ENCODE peak calls at places on chromosomes 12 and 14, in eight cellular contexts. One of them, this sample, is unnamed.

GRCh38 chr12:85016423-85016822 is 19.7 kb downstream of the TSPAN19 start:
- DNase-seq in posterior vena cava: no peak
- DNase-seq in stimulated activated naive CD8-positive, alpha-beta T cell treated with anti-CD3 and anti-CD28 coated beads, Interleukin-15, amount 100 ng/mL, for 72 hours: no peak
- DNase-seq in HFFc6: peak
- DNase-seq in nephron progenitor cell: no peak
- DNase-seq in heart left ventricle: no peak
- DNase-seq in RCC 7860: peak
- DNase-seq in globus pallidus: peak
- DNase-seq in this sample: no peak

GRCh38 chr12:26642361-26642760 is 190.6 kb downstream of the ITPR2 start:
- DNase-seq in posterior vena cava: no peak
- DNase-seq in stimulated activated naive CD8-positive, alpha-beta T cell treated with anti-CD3 and anti-CD28 coated beads, Interleukin-15, amount 100 ng/mL, for 72 hours: no peak
- DNase-seq in HFFc6: no peak
- DNase-seq in nephron progenitor cell: no peak
- DNase-seq in heart left ventricle: no peak
- DNase-seq in RCC 7860: peak
- DNase-seq in globus pallidus: no peak
- DNase-seq in this sample: no peak

GRCh38 chr12:20946732-20947131 is 136.2 kb downstream of the SLCO1B3 start:
- DNase-seq in posterior vena cava: no peak
- DNase-seq in stimulated activated naive CD8-positive, alpha-beta T cell treated with anti-CD3 and anti-CD28 coated beads, Interleukin-15, amount 100 ng/mL, for 72 hours: no peak
- DNase-seq in HFFc6: no peak
- DNase-seq in nephron progenitor cell: peak
- DNase-seq in heart left ventricle: no peak
- DNase-seq in RCC 7860: no peak
- DNase-seq in globus pallidus: no peak
- DNase-seq in this sample: no peak

GRCh38 chr12:101915856-101916255 is 38.5 kb downstream of the DRAM1 start:
- DNase-seq in posterior vena cava: no peak
- DNase-seq in stimulated activated naive CD8-positive, alpha-beta T cell treated with anti-CD3 and anti-CD28 coated beads, Interleukin-15, amount 100 ng/mL, for 72 hours: no peak
- DNase-seq in HFFc6: no peak
- DNase-seq in nephron progenitor cell: no peak
- DNase-seq in heart left ventricle: no peak
- DNase-seq in RCC 7860: peak
- DNase-seq in globus pallidus: no peak
- DNase-seq in this sample: no peak

GRCh38 chr14:49581961-49582210 is 4.3 kb downstream of the RPS29 start:
- DNase-seq in posterior vena cava: no peak
- DNase-seq in stimulated activated naive CD8-positive, alpha-beta T cell treated with anti-CD3 and anti-CD28 coated beads, Interleukin-15, amount 100 ng/mL, for 72 hours: no peak
- DNase-seq in HFFc6: no peak
- DNase-seq in nephron progenitor cell: no peak
- DNase-seq in heart left ventricle: no peak
- DNase-seq in RCC 7860: no peak
- DNase-seq in globus pallidus: no peak
- DNase-seq in this sample: no peak

GRCh38 chr14:70827366-70828151 is 18.2 kb upstream of the MAP3K9 start:
- DNase-seq in posterior vena cava: no peak
- DNase-seq in stimulated activated naive CD8-positive, alpha-beta T cell treated with anti-CD3 and anti-CD28 coated beads, Interleukin-15, amount 100 ng/mL, for 72 hours: no peak
- DNase-seq in HFFc6: peak
- DNase-seq in nephron progenitor cell: no peak
- DNase-seq in heart left ventricle: no peak
- DNase-seq in RCC 7860: no peak
- DNase-seq in globus pallidus: no peak
- DNase-seq in this sample: no peak

GRCh38 chr14:71319646-71320045 is 412.4 kb downstream of the PCNX1 start:
- DNase-seq in posterior vena cava: no peak
- DNase-seq in stimulated activated naive CD8-positive, alpha-beta T cell treated with anti-CD3 and anti-CD28 coated beads, Interleukin-15, amount 100 ng/mL, for 72 hours: no peak
- DNase-seq in HFFc6: peak
- DNase-seq in nephron progenitor cell: peak
- DNase-seq in heart left ventricle: no peak
- DNase-seq in RCC 7860: no peak
- DNase-seq in globus pallidus: no peak
- DNase-seq in this sample: no peak

GRCh38 chr12:19779393-19780056 is 340.2 kb downstream of the AEBP2 start:
- DNase-seq in posterior vena cava: peak
- DNase-seq in stimulated activated naive CD8-positive, alpha-beta T cell treated with anti-CD3 and anti-CD28 coated beads, Interleukin-15, amount 100 ng/mL, for 72 hours: no peak
- DNase-seq in HFFc6: no peak
- DNase-seq in nephron progenitor cell: peak
- DNase-seq in heart left ventricle: peak
- DNase-seq in RCC 7860: no peak
- DNase-seq in globus pallidus: no peak
- DNase-seq in this sample: no peak

GRCh38 chr12:52343550-52343949 is 22.4 kb upstream of the KRT83 start:
- DNase-seq in posterior vena cava: no peak
- DNase-seq in stimulated activated naive CD8-positive, alpha-beta T cell treated with anti-CD3 and anti-CD28 coated beads, Interleukin-15, amount 100 ng/mL, for 72 hours: no peak
- DNase-seq in HFFc6: no peak
- DNase-seq in nephron progenitor cell: no peak
- DNase-seq in heart left ventricle: no peak
- DNase-seq in RCC 7860: no peak
- DNase-seq in globus pallidus: no peak
- DNase-seq in this sample: no peak

GRCh38 chr12:105084251-105085250 is at the start of gene ALDH1L2:
- DNase-seq in posterior vena cava: peak
- DNase-seq in stimulated activated naive CD8-positive, alpha-beta T cell treated with anti-CD3 and anti-CD28 coated beads, Interleukin-15, amount 100 ng/mL, for 72 hours: peak
- DNase-seq in HFFc6: peak
- DNase-seq in nephron progenitor cell: peak
- DNase-seq in heart left ventricle: peak
- DNase-seq in RCC 7860: no peak
- DNase-seq in globus pallidus: peak
- DNase-seq in this sample: peak

GRCh38 chr12:104747956-104748355 is 210.1 kb downstream of the SLC41A2 start:
- DNase-seq in posterior vena cava: no peak
- DNase-seq in stimulated activated naive CD8-positive, alpha-beta T cell treated with anti-CD3 and anti-CD28 coated beads, Interleukin-15, amount 100 ng/mL, for 72 hours: no peak
- DNase-seq in HFFc6: no peak
- DNase-seq in nephron progenitor cell: no peak
- DNase-seq in heart left ventricle: no peak
- DNase-seq in RCC 7860: no peak
- DNase-seq in globus pallidus: no peak
- DNase-seq in this sample: no peak

GRCh38 chr12:67578976-67579661 is 69.4 kb upstream of the DYRK2 start:
- DNase-seq in posterior vena cava: no peak
- DNase-seq in stimulated activated naive CD8-positive, alpha-beta T cell treated with anti-CD3 and anti-CD28 coated beads, Interleukin-15, amount 100 ng/mL, for 72 hours: no peak
- DNase-seq in HFFc6: no peak
- DNase-seq in nephron progenitor cell: no peak
- DNase-seq in heart left ventricle: no peak
- DNase-seq in RCC 7860: no peak
- DNase-seq in globus pallidus: no peak
- DNase-seq in this sample: no peak

GRCh38 chr12:56358836-56359532 is 923 bp downstream of the STAT2 start:
- DNase-seq in posterior vena cava: no peak
- DNase-seq in stimulated activated naive CD8-positive, alpha-beta T cell treated with anti-CD3 and anti-CD28 coated beads, Interleukin-15, amount 100 ng/mL, for 72 hours: no peak
- DNase-seq in HFFc6: peak
- DNase-seq in nephron progenitor cell: no peak
- DNase-seq in heart left ventricle: no peak
- DNase-seq in RCC 7860: peak
- DNase-seq in globus pallidus: peak
- DNase-seq in this sample: no peak

GRCh38 chr12:99393763-99394162 is 253.8 kb upstream of the GARIN6 start:
- DNase-seq in posterior vena cava: no peak
- DNase-seq in stimulated activated naive CD8-positive, alpha-beta T cell treated with anti-CD3 and anti-CD28 coated beads, Interleukin-15, amount 100 ng/mL, for 72 hours: no peak
- DNase-seq in HFFc6: no peak
- DNase-seq in nephron progenitor cell: no peak
- DNase-seq in heart left ventricle: no peak
- DNase-seq in RCC 7860: no peak
- DNase-seq in globus pallidus: no peak
- DNase-seq in this sample: no peak

GRCh38 chr14:93331375-93332031 is 1.3 kb downstream of the BTBD7 start:
- DNase-seq in posterior vena cava: peak
- DNase-seq in stimulated activated naive CD8-positive, alpha-beta T cell treated with anti-CD3 and anti-CD28 coated beads, Interleukin-15, amount 100 ng/mL, for 72 hours: no peak
- DNase-seq in HFFc6: no peak
- DNase-seq in nephron progenitor cell: no peak
- DNase-seq in heart left ventricle: no peak
- DNase-seq in RCC 7860: no peak
- DNase-seq in globus pallidus: no peak
- DNase-seq in this sample: no peak

GRCh38 chr12:95326855-95327254 is 109.2 kb downstream of the VEZT start:
- DNase-seq in posterior vena cava: no peak
- DNase-seq in stimulated activated naive CD8-positive, alpha-beta T cell treated with anti-CD3 and anti-CD28 coated beads, Interleukin-15, amount 100 ng/mL, for 72 hours: no peak
- DNase-seq in HFFc6: no peak
- DNase-seq in nephron progenitor cell: no peak
- DNase-seq in heart left ventricle: no peak
- DNase-seq in RCC 7860: no peak
- DNase-seq in globus pallidus: no peak
- DNase-seq in this sample: no peak

GRCh38 chr12:108967869-108968540 is 52.9 kb downstream of the SVOP start:
- DNase-seq in posterior vena cava: no peak
- DNase-seq in stimulated activated naive CD8-positive, alpha-beta T cell treated with anti-CD3 and anti-CD28 coated beads, Interleukin-15, amount 100 ng/mL, for 72 hours: no peak
- DNase-seq in HFFc6: no peak
- DNase-seq in nephron progenitor cell: no peak
- DNase-seq in heart left ventricle: peak
- DNase-seq in RCC 7860: no peak
- DNase-seq in globus pallidus: peak
- DNase-seq in this sample: no peak

GRCh38 chr14:68685419-68686211 is 107.3 kb downstream of the ZFP36L1 start:
- DNase-seq in posterior vena cava: peak
- DNase-seq in stimulated activated naive CD8-positive, alpha-beta T cell treated with anti-CD3 and anti-CD28 coated beads, Interleukin-15, amount 100 ng/mL, for 72 hours: peak
- DNase-seq in HFFc6: peak
- DNase-seq in nephron progenitor cell: no peak
- DNase-seq in heart left ventricle: no peak
- DNase-seq in RCC 7860: peak
- DNase-seq in globus pallidus: no peak
- DNase-seq in this sample: peak

GRCh38 chr14:103905861-103906456 is 22.3 kb upstream of the TDRD9 start:
- DNase-seq in posterior vena cava: no peak
- DNase-seq in stimulated activated naive CD8-positive, alpha-beta T cell treated with anti-CD3 and anti-CD28 coated beads, Interleukin-15, amount 100 ng/mL, for 72 hours: peak
- DNase-seq in HFFc6: no peak
- DNase-seq in nephron progenitor cell: peak
- DNase-seq in heart left ventricle: no peak
- DNase-seq in RCC 7860: no peak
- DNase-seq in globus pallidus: no peak
- DNase-seq in this sample: no peak

GRCh38 chr14:73829526-73830431 is 21.9 kb upstream of the PTGR2 start:
- DNase-seq in posterior vena cava: no peak
- DNase-seq in stimulated activated naive CD8-positive, alpha-beta T cell treated with anti-CD3 and anti-CD28 coated beads, Interleukin-15, amount 100 ng/mL, for 72 hours: peak
- DNase-seq in HFFc6: peak
- DNase-seq in nephron progenitor cell: no peak
- DNase-seq in heart left ventricle: no peak
- DNase-seq in RCC 7860: peak
- DNase-seq in globus pallidus: no peak
- DNase-seq in this sample: peak

GRCh38 chr12:50058743-50059312 is 1.4 kb downstream of the ASIC1 start:
- DNase-seq in posterior vena cava: no peak
- DNase-seq in stimulated activated naive CD8-positive, alpha-beta T cell treated with anti-CD3 and anti-CD28 coated beads, Interleukin-15, amount 100 ng/mL, for 72 hours: peak
- DNase-seq in HFFc6: no peak
- DNase-seq in nephron progenitor cell: no peak
- DNase-seq in heart left ventricle: no peak
- DNase-seq in RCC 7860: no peak
- DNase-seq in globus pallidus: no peak
- DNase-seq in this sample: no peak

GRCh38 chr12:15532364-15532977 is 210.2 kb downstream of the PTPRO start:
- DNase-seq in posterior vena cava: no peak
- DNase-seq in stimulated activated naive CD8-positive, alpha-beta T cell treated with anti-CD3 and anti-CD28 coated beads, Interleukin-15, amount 100 ng/mL, for 72 hours: peak
- DNase-seq in HFFc6: peak
- DNase-seq in nephron progenitor cell: peak
- DNase-seq in heart left ventricle: no peak
- DNase-seq in RCC 7860: peak
- DNase-seq in globus pallidus: peak
- DNase-seq in this sample: no peak

GRCh38 chr14:68649461-68650189 is 143.2 kb downstream of the ZFP36L1 start:
- DNase-seq in posterior vena cava: peak
- DNase-seq in stimulated activated naive CD8-positive, alpha-beta T cell treated with anti-CD3 and anti-CD28 coated beads, Interleukin-15, amount 100 ng/mL, for 72 hours: no peak
- DNase-seq in HFFc6: no peak
- DNase-seq in nephron progenitor cell: no peak
- DNase-seq in heart left ventricle: no peak
- DNase-seq in RCC 7860: peak
- DNase-seq in globus pallidus: no peak
- DNase-seq in this sample: no peak

GRCh38 chr12:46265734-46266133 is 3.1 kb downstream of the SLC38A1 start:
- DNase-seq in posterior vena cava: no peak
- DNase-seq in stimulated activated naive CD8-positive, alpha-beta T cell treated with anti-CD3 and anti-CD28 coated beads, Interleukin-15, amount 100 ng/mL, for 72 hours: no peak
- DNase-seq in HFFc6: no peak
- DNase-seq in nephron progenitor cell: no peak
- DNase-seq in heart left ventricle: no peak
- DNase-seq in RCC 7860: no peak
- DNase-seq in globus pallidus: no peak
- DNase-seq in this sample: no peak

GRCh38 chr12:1926274-1926673 is 7.8 kb upstream of the CACNA2D4 start:
- DNase-seq in posterior vena cava: no peak
- DNase-seq in stimulated activated naive CD8-positive, alpha-beta T cell treated with anti-CD3 and anti-CD28 coated beads, Interleukin-15, amount 100 ng/mL, for 72 hours: no peak
- DNase-seq in HFFc6: no peak
- DNase-seq in nephron progenitor cell: no peak
- DNase-seq in heart left ventricle: no peak
- DNase-seq in RCC 7860: no peak
- DNase-seq in globus pallidus: no peak
- DNase-seq in this sample: no peak

GRCh38 chr12:108240027-108240785 is 98.9 kb downstream of the CMKLR1 start:
- DNase-seq in posterior vena cava: no peak
- DNase-seq in stimulated activated naive CD8-positive, alpha-beta T cell treated with anti-CD3 and anti-CD28 coated beads, Interleukin-15, amount 100 ng/mL, for 72 hours: no peak
- DNase-seq in HFFc6: no peak
- DNase-seq in nephron progenitor cell: no peak
- DNase-seq in heart left ventricle: no peak
- DNase-seq in RCC 7860: no peak
- DNase-seq in globus pallidus: no peak
- DNase-seq in this sample: no peak

GRCh38 chr14:61171687-61172086 is 109.5 kb downstream of the TMEM30B start:
- DNase-seq in posterior vena cava: no peak
- DNase-seq in stimulated activated naive CD8-positive, alpha-beta T cell treated with anti-CD3 and anti-CD28 coated beads, Interleukin-15, amount 100 ng/mL, for 72 hours: no peak
- DNase-seq in HFFc6: no peak
- DNase-seq in nephron progenitor cell: no peak
- DNase-seq in heart left ventricle: no peak
- DNase-seq in RCC 7860: no peak
- DNase-seq in globus pallidus: no peak
- DNase-seq in this sample: no peak

GRCh38 chr14:50476134-50476533 is 56.2 kb downstream of the MAP4K5 start:
- DNase-seq in posterior vena cava: no peak
- DNase-seq in stimulated activated naive CD8-positive, alpha-beta T cell treated with anti-CD3 and anti-CD28 coated beads, Interleukin-15, amount 100 ng/mL, for 72 hours: no peak
- DNase-seq in HFFc6: no peak
- DNase-seq in nephron progenitor cell: no peak
- DNase-seq in heart left ventricle: no peak
- DNase-seq in RCC 7860: no peak
- DNase-seq in globus pallidus: no peak
- DNase-seq in this sample: no peak

GRCh38 chr14:23478109-23478698 is 8.7 kb downstream of the NGDN start:
- DNase-seq in posterior vena cava: no peak
- DNase-seq in stimulated activated naive CD8-positive, alpha-beta T cell treated with anti-CD3 and anti-CD28 coated beads, Interleukin-15, amount 100 ng/mL, for 72 hours: peak
- DNase-seq in HFFc6: peak
- DNase-seq in nephron progenitor cell: peak
- DNase-seq in heart left ventricle: peak
- DNase-seq in RCC 7860: peak
- DNase-seq in globus pallidus: peak
- DNase-seq in this sample: no peak

GRCh38 chr14:22839159-22839779 is 2.9 kb downstream of the MMP14 start:
- DNase-seq in posterior vena cava: peak
- DNase-seq in stimulated activated naive CD8-positive, alpha-beta T cell treated with anti-CD3 and anti-CD28 coated beads, Interleukin-15, amount 100 ng/mL, for 72 hours: no peak
- DNase-seq in HFFc6: no peak
- DNase-seq in nephron progenitor cell: no peak
- DNase-seq in heart left ventricle: no peak
- DNase-seq in RCC 7860: no peak
- DNase-seq in globus pallidus: no peak
- DNase-seq in this sample: no peak

GRCh38 chr12:25420116-25420515 is 133.0 kb downstream of the LMNTD1 start:
- DNase-seq in posterior vena cava: no peak
- DNase-seq in stimulated activated naive CD8-positive, alpha-beta T cell treated with anti-CD3 and anti-CD28 coated beads, Interleukin-15, amount 100 ng/mL, for 72 hours: no peak
- DNase-seq in HFFc6: no peak
- DNase-seq in nephron progenitor cell: no peak
- DNase-seq in heart left ventricle: no peak
- DNase-seq in RCC 7860: no peak
- DNase-seq in globus pallidus: no peak
- DNase-seq in this sample: no peak

GRCh38 chr12:92784795-92785562 is 82.2 kb downstream of the PLEKHG7 start:
- DNase-seq in posterior vena cava: no peak
- DNase-seq in stimulated activated naive CD8-positive, alpha-beta T cell treated with anti-CD3 and anti-CD28 coated beads, Interleukin-15, amount 100 ng/mL, for 72 hours: peak
- DNase-seq in HFFc6: peak
- DNase-seq in nephron progenitor cell: peak
- DNase-seq in heart left ventricle: no peak
- DNase-seq in RCC 7860: peak
- DNase-seq in globus pallidus: peak
- DNase-seq in this sample: peak

GRCh38 chr14:61147898-61148549 is 133.1 kb downstream of the TMEM30B start:
- DNase-seq in posterior vena cava: no peak
- DNase-seq in stimulated activated naive CD8-positive, alpha-beta T cell treated with anti-CD3 and anti-CD28 coated beads, Interleukin-15, amount 100 ng/mL, for 72 hours: no peak
- DNase-seq in HFFc6: peak
- DNase-seq in nephron progenitor cell: no peak
- DNase-seq in heart left ventricle: peak
- DNase-seq in RCC 7860: peak
- DNase-seq in globus pallidus: peak
- DNase-seq in this sample: no peak

GRCh38 chr14:104435147-104436046 is 144.2 kb upstream of the C14orf180 start:
- DNase-seq in posterior vena cava: peak
- DNase-seq in stimulated activated naive CD8-positive, alpha-beta T cell treated with anti-CD3 and anti-CD28 coated beads, Interleukin-15, amount 100 ng/mL, for 72 hours: no peak
- DNase-seq in HFFc6: no peak
- DNase-seq in nephron progenitor cell: no peak
- DNase-seq in heart left ventricle: no peak
- DNase-seq in RCC 7860: no peak
- DNase-seq in globus pallidus: no peak
- DNase-seq in this sample: no peak

This sample was measured in GM06990.